ENCODE peak calls at places on chromosome 9, in nine cellular contexts. One of them, this sample, is unnamed.

GRCh38 chr9:13575558-13575957 is 296.1 kb upstream of the MPDZ start:
- DNase-seq in endodermal cell: no peak
- DNase-seq in naive thymus-derived CD4-positive, alpha-beta T cell: no peak
- DNase-seq in activated naive CD8-positive, alpha-beta T cell treated with anti-CD3 and anti-CD28 coated beads, Interleukin-2, amount 50 U/mL, for 24 hours: no peak
- DNase-seq in AG08395: no peak
- DNase-seq in neural crest cell: no peak
- DNase-seq in right cardiac atrium: no peak
- DNase-seq in NCI-H187 treated with DMSO at 0.1 percent for 48 hours: no peak
- DNase-seq in A172: no peak
- DNase-seq in this sample: no peak

GRCh38 chr9:17528859-17529258 is 50.0 kb upstream of the SH3GL2 start:
- DNase-seq in endodermal cell: no peak
- DNase-seq in naive thymus-derived CD4-positive, alpha-beta T cell: no peak
- DNase-seq in activated naive CD8-positive, alpha-beta T cell treated with anti-CD3 and anti-CD28 coated beads, Interleukin-2, amount 50 U/mL, for 24 hours: no peak
- DNase-seq in AG08395: peak; percentile 12
- DNase-seq in neural crest cell: no peak
- DNase-seq in right cardiac atrium: no peak
- DNase-seq in NCI-H187 treated with DMSO at 0.1 percent for 48 hours: no peak
- DNase-seq in A172: peak; percentile 19
- DNase-seq in this sample: no peak

GRCh38 chr9:95762322-95762721 is 113.2 kb upstream of the ERCC6L2 start:
- DNase-seq in endodermal cell: no peak
- DNase-seq in naive thymus-derived CD4-positive, alpha-beta T cell: no peak
- DNase-seq in activated naive CD8-positive, alpha-beta T cell treated with anti-CD3 and anti-CD28 coated beads, Interleukin-2, amount 50 U/mL, for 24 hours: peak; percentile 12
- DNase-seq in AG08395: no peak
- DNase-seq in neural crest cell: no peak
- DNase-seq in right cardiac atrium: no peak
- DNase-seq in NCI-H187 treated with DMSO at 0.1 percent for 48 hours: no peak
- DNase-seq in A172: no peak
- DNase-seq in this sample: no peak

GRCh38 chr9:104094534-104095020 is 468 bp downstream of the SMC2 start:
- DNase-seq in endodermal cell: no peak
- DNase-seq in naive thymus-derived CD4-positive, alpha-beta T cell: no peak
- DNase-seq in activated naive CD8-positive, alpha-beta T cell treated with anti-CD3 and anti-CD28 coated beads, Interleukin-2, amount 50 U/mL, for 24 hours: no peak
- DNase-seq in AG08395: no peak
- DNase-seq in neural crest cell: no peak
- DNase-seq in right cardiac atrium: no peak
- DNase-seq in NCI-H187 treated with DMSO at 0.1 percent for 48 hours: peak; percentile 8
- DNase-seq in A172: peak; percentile 34
- DNase-seq in this sample: no peak

GRCh38 chr9:97418894-97419293 is 7.0 kb downstream of the TDRD7 start:
- DNase-seq in endodermal cell: no peak
- DNase-seq in naive thymus-derived CD4-positive, alpha-beta T cell: no peak
- DNase-seq in activated naive CD8-positive, alpha-beta T cell treated with anti-CD3 and anti-CD28 coated beads, Interleukin-2, amount 50 U/mL, for 24 hours: no peak
- DNase-seq in AG08395: no peak
- DNase-seq in neural crest cell: no peak
- DNase-seq in right cardiac atrium: no peak
- DNase-seq in NCI-H187 treated with DMSO at 0.1 percent for 48 hours: no peak
- DNase-seq in A172: no peak
- DNase-seq in this sample: no peak

GRCh38 chr9:19050637-19051591 is 1.7 kb downstream of the RRAGA start:
- DNase-seq in endodermal cell: no peak
- DNase-seq in naive thymus-derived CD4-positive, alpha-beta T cell: no peak
- DNase-seq in activated naive CD8-positive, alpha-beta T cell treated with anti-CD3 and anti-CD28 coated beads, Interleukin-2, amount 50 U/mL, for 24 hours: no peak
- DNase-seq in AG08395: no peak
- DNase-seq in neural crest cell: no peak
- DNase-seq in right cardiac atrium: no peak
- DNase-seq in NCI-H187 treated with DMSO at 0.1 percent for 48 hours: no peak
- DNase-seq in A172: no peak
- DNase-seq in this sample: no peak

GRCh38 chr9:811101-811531 is 30.4 kb upstream of the DMRT1 start:
- DNase-seq in endodermal cell: no peak
- DNase-seq in naive thymus-derived CD4-positive, alpha-beta T cell: no peak
- DNase-seq in activated naive CD8-positive, alpha-beta T cell treated with anti-CD3 and anti-CD28 coated beads, Interleukin-2, amount 50 U/mL, for 24 hours: no peak
- DNase-seq in AG08395: no peak
- DNase-seq in neural crest cell: no peak
- DNase-seq in right cardiac atrium: no peak
- DNase-seq in NCI-H187 treated with DMSO at 0.1 percent for 48 hours: no peak
- DNase-seq in A172: peak; percentile 69
- DNase-seq in this sample: peak; percentile 27

GRCh38 chr9:99948896-99949295 is 42.4 kb downstream of the STX17 start:
- DNase-seq in endodermal cell: no peak
- DNase-seq in naive thymus-derived CD4-positive, alpha-beta T cell: no peak
- DNase-seq in activated naive CD8-positive, alpha-beta T cell treated with anti-CD3 and anti-CD28 coated beads, Interleukin-2, amount 50 U/mL, for 24 hours: no peak
- DNase-seq in AG08395: no peak
- DNase-seq in neural crest cell: no peak
- DNase-seq in right cardiac atrium: no peak
- DNase-seq in NCI-H187 treated with DMSO at 0.1 percent for 48 hours: no peak
- DNase-seq in A172: no peak
- DNase-seq in this sample: no peak

GRCh38 chr9:86645303-86645702 is 291.1 kb upstream of the TUT7 start:
- DNase-seq in endodermal cell: no peak
- DNase-seq in naive thymus-derived CD4-positive, alpha-beta T cell: no peak
- DNase-seq in activated naive CD8-positive, alpha-beta T cell treated with anti-CD3 and anti-CD28 coated beads, Interleukin-2, amount 50 U/mL, for 24 hours: no peak
- DNase-seq in AG08395: no peak
- DNase-seq in neural crest cell: no peak
- DNase-seq in right cardiac atrium: no peak
- DNase-seq in NCI-H187 treated with DMSO at 0.1 percent for 48 hours: no peak
- DNase-seq in A172: no peak
- DNase-seq in this sample: no peak

GRCh38 chr9:70042461-70043215 is 1.0 kb upstream of the MAMDC2 start:
- DNase-seq in endodermal cell: no peak
- DNase-seq in naive thymus-derived CD4-positive, alpha-beta T cell: no peak
- DNase-seq in activated naive CD8-positive, alpha-beta T cell treated with anti-CD3 and anti-CD28 coated beads, Interleukin-2, amount 50 U/mL, for 24 hours: no peak
- DNase-seq in AG08395: no peak
- DNase-seq in neural crest cell: no peak
- DNase-seq in right cardiac atrium: no peak
- DNase-seq in NCI-H187 treated with DMSO at 0.1 percent for 48 hours: no peak
- DNase-seq in A172: no peak
- DNase-seq in this sample: no peak

GRCh38 chr9:4366649-4367330 is 66.9 kb upstream of the GLIS3 start:
- DNase-seq in endodermal cell: peak; percentile 84
- DNase-seq in naive thymus-derived CD4-positive, alpha-beta T cell: no peak
- DNase-seq in activated naive CD8-positive, alpha-beta T cell treated with anti-CD3 and anti-CD28 coated beads, Interleukin-2, amount 50 U/mL, for 24 hours: peak; percentile 32
- DNase-seq in AG08395: peak; percentile 56
- DNase-seq in neural crest cell: peak; percentile 41
- DNase-seq in right cardiac atrium: no peak
- DNase-seq in NCI-H187 treated with DMSO at 0.1 percent for 48 hours: no peak
- DNase-seq in A172: peak; percentile 69
- DNase-seq in this sample: peak; percentile 36

GRCh38 chr9:134629586-134630392 is 11.8 kb upstream of the COL5A1 start:
- DNase-seq in endodermal cell: peak; percentile 30
- DNase-seq in naive thymus-derived CD4-positive, alpha-beta T cell: no peak
- DNase-seq in activated naive CD8-positive, alpha-beta T cell treated with anti-CD3 and anti-CD28 coated beads, Interleukin-2, amount 50 U/mL, for 24 hours: no peak
- DNase-seq in AG08395: no peak
- DNase-seq in neural crest cell: no peak
- DNase-seq in right cardiac atrium: peak; percentile 50
- DNase-seq in NCI-H187 treated with DMSO at 0.1 percent for 48 hours: no peak
- DNase-seq in A172: no peak
- DNase-seq in this sample: no peak

GRCh38 chr9:96052703-96053102 is 177.2 kb downstream of the ERCC6L2 start:
- DNase-seq in endodermal cell: no peak
- DNase-seq in naive thymus-derived CD4-positive, alpha-beta T cell: no peak
- DNase-seq in activated naive CD8-positive, alpha-beta T cell treated with anti-CD3 and anti-CD28 coated beads, Interleukin-2, amount 50 U/mL, for 24 hours: no peak
- DNase-seq in AG08395: no peak
- DNase-seq in neural crest cell: no peak
- DNase-seq in right cardiac atrium: no peak
- DNase-seq in NCI-H187 treated with DMSO at 0.1 percent for 48 hours: no peak
- DNase-seq in A172: no peak
- DNase-seq in this sample: no peak

GRCh38 chr9:16074962-16075361 is 522.1 kb downstream of the CCDC171 start:
- DNase-seq in endodermal cell: no peak
- DNase-seq in naive thymus-derived CD4-positive, alpha-beta T cell: no peak
- DNase-seq in activated naive CD8-positive, alpha-beta T cell treated with anti-CD3 and anti-CD28 coated beads, Interleukin-2, amount 50 U/mL, for 24 hours: no peak
- DNase-seq in AG08395: no peak
- DNase-seq in neural crest cell: no peak
- DNase-seq in right cardiac atrium: no peak
- DNase-seq in NCI-H187 treated with DMSO at 0.1 percent for 48 hours: no peak
- DNase-seq in A172: peak; percentile 14
- DNase-seq in this sample: no peak

GRCh38 chr9:136617746-136618577 is 44.8 kb upstream of the EGFL7 start:
- DNase-seq in endodermal cell: no peak
- DNase-seq in naive thymus-derived CD4-positive, alpha-beta T cell: no peak
- DNase-seq in activated naive CD8-positive, alpha-beta T cell treated with anti-CD3 and anti-CD28 coated beads, Interleukin-2, amount 50 U/mL, for 24 hours: no peak
- DNase-seq in AG08395: no peak
- DNase-seq in neural crest cell: no peak
- DNase-seq in right cardiac atrium: no peak
- DNase-seq in NCI-H187 treated with DMSO at 0.1 percent for 48 hours: no peak
- DNase-seq in A172: no peak
- DNase-seq in this sample: no peak

GRCh38 chr9:136927343-136928261 is 16.9 kb downstream of the FBXW5 start:
- DNase-seq in endodermal cell: no peak
- DNase-seq in naive thymus-derived CD4-positive, alpha-beta T cell: no peak
- DNase-seq in activated naive CD8-positive, alpha-beta T cell treated with anti-CD3 and anti-CD28 coated beads, Interleukin-2, amount 50 U/mL, for 24 hours: no peak
- DNase-seq in AG08395: no peak
- DNase-seq in neural crest cell: no peak
- DNase-seq in right cardiac atrium: no peak
- DNase-seq in NCI-H187 treated with DMSO at 0.1 percent for 48 hours: no peak
- DNase-seq in A172: peak; percentile 82
- DNase-seq in this sample: peak; percentile 44

GRCh38 chr9:38081356-38082108 is 12.5 kb upstream of the SHB start:
- DNase-seq in endodermal cell: peak; percentile 31
- DNase-seq in naive thymus-derived CD4-positive, alpha-beta T cell: no peak
- DNase-seq in activated naive CD8-positive, alpha-beta T cell treated with anti-CD3 and anti-CD28 coated beads, Interleukin-2, amount 50 U/mL, for 24 hours: no peak
- DNase-seq in AG08395: no peak
- DNase-seq in neural crest cell: no peak
- DNase-seq in right cardiac atrium: no peak
- DNase-seq in NCI-H187 treated with DMSO at 0.1 percent for 48 hours: no peak
- DNase-seq in A172: peak; percentile 65
- DNase-seq in this sample: no peak

GRCh38 chr9:92970467-92970923 is 23.2 kb downstream of the FGD3 start:
- DNase-seq in endodermal cell: peak; percentile 82
- DNase-seq in naive thymus-derived CD4-positive, alpha-beta T cell: no peak
- DNase-seq in activated naive CD8-positive, alpha-beta T cell treated with anti-CD3 and anti-CD28 coated beads, Interleukin-2, amount 50 U/mL, for 24 hours: no peak
- DNase-seq in AG08395: peak; percentile 61
- DNase-seq in neural crest cell: no peak
- DNase-seq in right cardiac atrium: no peak
- DNase-seq in NCI-H187 treated with DMSO at 0.1 percent for 48 hours: no peak
- DNase-seq in A172: peak; percentile 62
- DNase-seq in this sample: no peak

GRCh38 chr9:100087218-100087617 is 11.6 kb downstream of the ERP44 start:
- DNase-seq in endodermal cell: no peak
- DNase-seq in naive thymus-derived CD4-positive, alpha-beta T cell: no peak
- DNase-seq in activated naive CD8-positive, alpha-beta T cell treated with anti-CD3 and anti-CD28 coated beads, Interleukin-2, amount 50 U/mL, for 24 hours: no peak
- DNase-seq in AG08395: no peak
- DNase-seq in neural crest cell: no peak
- DNase-seq in right cardiac atrium: no peak
- DNase-seq in NCI-H187 treated with DMSO at 0.1 percent for 48 hours: no peak
- DNase-seq in A172: peak; percentile 65
- DNase-seq in this sample: no peak

GRCh38 chr9:38389313-38389712 is 3.2 kb upstream of the ALDH1B1 start:
- DNase-seq in endodermal cell: no peak
- DNase-seq in naive thymus-derived CD4-positive, alpha-beta T cell: no peak
- DNase-seq in activated naive CD8-positive, alpha-beta T cell treated with anti-CD3 and anti-CD28 coated beads, Interleukin-2, amount 50 U/mL, for 24 hours: no peak
- DNase-seq in AG08395: peak; percentile 18
- DNase-seq in neural crest cell: no peak
- DNase-seq in right cardiac atrium: no peak
- DNase-seq in NCI-H187 treated with DMSO at 0.1 percent for 48 hours: no peak
- DNase-seq in A172: no peak
- DNase-seq in this sample: peak; percentile 29

GRCh38 chr9:29514336-29514735 is 1941.1 kb upstream of the C9orf72 start:
- DNase-seq in endodermal cell: peak; percentile 68
- DNase-seq in naive thymus-derived CD4-positive, alpha-beta T cell: no peak
- DNase-seq in activated naive CD8-positive, alpha-beta T cell treated with anti-CD3 and anti-CD28 coated beads, Interleukin-2, amount 50 U/mL, for 24 hours: no peak
- DNase-seq in AG08395: no peak
- DNase-seq in neural crest cell: no peak
- DNase-seq in right cardiac atrium: no peak
- DNase-seq in NCI-H187 treated with DMSO at 0.1 percent for 48 hours: no peak
- DNase-seq in A172: no peak
- DNase-seq in this sample: no peak

GRCh38 chr9:79800578-79800977 is 228.8 kb downstream of the TLE4 start:
- DNase-seq in endodermal cell: no peak
- DNase-seq in naive thymus-derived CD4-positive, alpha-beta T cell: no peak
- DNase-seq in activated naive CD8-positive, alpha-beta T cell treated with anti-CD3 and anti-CD28 coated beads, Interleukin-2, amount 50 U/mL, for 24 hours: no peak
- DNase-seq in AG08395: peak; percentile 40
- DNase-seq in neural crest cell: no peak
- DNase-seq in right cardiac atrium: no peak
- DNase-seq in NCI-H187 treated with DMSO at 0.1 percent for 48 hours: no peak
- DNase-seq in A172: no peak
- DNase-seq in this sample: no peak

GRCh38 chr9:79574166-79574565 is 2.4 kb downstream of the TLE4 start:
- DNase-seq in endodermal cell: no peak
- DNase-seq in naive thymus-derived CD4-positive, alpha-beta T cell: no peak
- DNase-seq in activated naive CD8-positive, alpha-beta T cell treated with anti-CD3 and anti-CD28 coated beads, Interleukin-2, amount 50 U/mL, for 24 hours: no peak
- DNase-seq in AG08395: no peak
- DNase-seq in neural crest cell: no peak
- DNase-seq in right cardiac atrium: no peak
- DNase-seq in NCI-H187 treated with DMSO at 0.1 percent for 48 hours: no peak
- DNase-seq in A172: no peak
- DNase-seq in this sample: no peak

GRCh38 chr9:22654833-22655232 is 208.2 kb downstream of the DMRTA1 start:
- DNase-seq in endodermal cell: no peak
- DNase-seq in naive thymus-derived CD4-positive, alpha-beta T cell: no peak
- DNase-seq in activated naive CD8-positive, alpha-beta T cell treated with anti-CD3 and anti-CD28 coated beads, Interleukin-2, amount 50 U/mL, for 24 hours: no peak
- DNase-seq in AG08395: no peak
- DNase-seq in neural crest cell: no peak
- DNase-seq in right cardiac atrium: no peak
- DNase-seq in NCI-H187 treated with DMSO at 0.1 percent for 48 hours: no peak
- DNase-seq in A172: no peak
- DNase-seq in this sample: no peak

GRCh38 chr9:93004561-93004960 is 53.9 kb upstream of the SUSD3 start:
- DNase-seq in endodermal cell: no peak
- DNase-seq in naive thymus-derived CD4-positive, alpha-beta T cell: no peak
- DNase-seq in activated naive CD8-positive, alpha-beta T cell treated with anti-CD3 and anti-CD28 coated beads, Interleukin-2, amount 50 U/mL, for 24 hours: no peak
- DNase-seq in AG08395: no peak
- DNase-seq in neural crest cell: no peak
- DNase-seq in right cardiac atrium: no peak
- DNase-seq in NCI-H187 treated with DMSO at 0.1 percent for 48 hours: no peak
- DNase-seq in A172: no peak
- DNase-seq in this sample: no peak

GRCh38 chr9:127574089-127574921 is 37.8 kb upstream of the STXBP1 start:
- DNase-seq in endodermal cell: no peak
- DNase-seq in naive thymus-derived CD4-positive, alpha-beta T cell: no peak
- DNase-seq in activated naive CD8-positive, alpha-beta T cell treated with anti-CD3 and anti-CD28 coated beads, Interleukin-2, amount 50 U/mL, for 24 hours: peak; percentile 69
- DNase-seq in AG08395: peak; percentile 37
- DNase-seq in neural crest cell: no peak
- DNase-seq in right cardiac atrium: peak; percentile 58
- DNase-seq in NCI-H187 treated with DMSO at 0.1 percent for 48 hours: no peak
- DNase-seq in A172: peak; percentile 97
- DNase-seq in this sample: no peak